ENCODE peak calls at places on chromosomes 11 and 22, in ten cellular contexts. Q is stimulated activated CD4-positive, alpha-beta T cell treated with anti-CD3 and anti-CD28 coated beads, Interleukin-2, amount 100 ng/mL, for 4 hours; Y is neural progenitor cell; B is ACHN; O is activated CD8-positive, alpha-beta memory T cell treated with anti-CD3 and anti-CD28 coated beads, Interleukin-2, amount 50 U/mL, for 48 hours; X is endothelial cell; F is NCI-H226; L is fibroblast of mammary gland; E is NCI-H1092; I is osteocyte. M is an unnamed sample.
A peak's percentile ranks its signal among the peaks of the same experiment; 100 is the strongest.

GRCh38 chr11:18671246-18671645 is 27.3 kb upstream of the TMEM86A start:
- DNase-seq in Q (peak; percentile 33), Y (no peak), B (no peak), O (no peak), X (no peak), F (no peak), L (no peak), E (no peak), I (no peak), M (no peak)

GRCh38 chr11:3340025-3340424 is 38.9 kb downstream of the ZNF195 start:
- DNase-seq in Q (no peak), Y (no peak), B (peak; percentile 20), O (no peak), X (no peak), F (peak; percentile 72), L (peak; percentile 77), E (no peak), I (no peak), M (no peak)

GRCh38 chr22:37489994-37490393 is 3.8 kb upstream of the MFNG start:
- DNase-seq in Q (no peak), Y (no peak), B (no peak), O (no peak), X (no peak), F (no peak), L (no peak), E (no peak), I (no peak), M (no peak)

GRCh38 chr22:30089655-30089974 is 9.4 kb downstream of the HORMAD2 start:
- DNase-seq in Q (no peak), Y (no peak), B (no peak), O (no peak), X (no peak), F (no peak), L (no peak), E (no peak), I (no peak), M (no peak)

GRCh38 chr11:15761235-15761634 is 595.1 kb downstream of the SOX6 start:
- DNase-seq in Q (no peak), Y (no peak), B (no peak), O (no peak), X (no peak), F (no peak), L (no peak), E (no peak), I (no peak), M (no peak)

GRCh38 chr11:66882540-66882939 is 25.7 kb downstream of the LRFN4 start:
- DNase-seq in Q (no peak), Y (no peak), B (no peak), O (no peak), X (no peak), F (no peak), L (no peak), E (peak; percentile 78), I (no peak), M (no peak)

GRCh38 chr22:19407649-19408606 is 23.6 kb downstream of the HIRA start:
- DNase-seq in Q (no peak), Y (no peak), B (no peak), O (no peak), X (no peak), F (no peak), L (peak; percentile 67), E (no peak), I (no peak), M (no peak)

GRCh38 chr11:5288108-5288911 is 13.4 kb downstream of the OR51B4 start:
- DNase-seq in Q (no peak), Y (no peak), B (no peak), O (no peak), X (no peak), F (peak; percentile 81), L (peak; percentile 12), E (no peak), I (no peak), M (no peak)

GRCh38 chr11:12517306-12517705 is 139.9 kb downstream of the PARVA start:
- DNase-seq in Q (no peak), Y (no peak), B (no peak), O (no peak), X (no peak), F (no peak), L (no peak), E (no peak), I (no peak), M (no peak)

GRCh38 chr11:1015826-1016565 is 20.5 kb downstream of the MUC6 start:
- DNase-seq in Q (no peak), Y (no peak), B (no peak), O (no peak), X (no peak), F (no peak), L (no peak), E (no peak), I (no peak), M (no peak)

GRCh38 chr11:76626921-76627391 is 43.6 kb downstream of the LRRC32 start:
- DNase-seq in Q (no peak), Y (no peak), B (no peak), O (peak; percentile 88), X (peak; percentile 1), F (no peak), L (no peak), E (no peak), I (no peak), M (no peak)

GRCh38 chr11:11535611-11536010 is 86.2 kb downstream of the GALNT18 start:
- DNase-seq in Q (no peak), Y (no peak), B (no peak), O (no peak), X (peak; percentile 47), F (no peak), L (no peak), E (no peak), I (no peak), M (no peak)

GRCh38 chr11:105910095-105910715 is 111.8 kb downstream of the MSANTD4 start:
- DNase-seq in Q (no peak), Y (no peak), B (no peak), O (no peak), X (no peak), F (no peak), L (peak; percentile 38), E (no peak), I (no peak), M (no peak)

GRCh38 chr11:62004473-62004872 is 37.0 kb upstream of the FTH1 start:
- DNase-seq in Q (no peak), Y (no peak), B (no peak), O (no peak), X (no peak), F (peak; percentile 66), L (peak; percentile 90), E (no peak), I (no peak), M (no peak)

GRCh38 chr11:2573240-2574042 is 126.4 kb downstream of the KCNQ1OT1 start:
- DNase-seq in Q (no peak), Y (no peak), B (no peak), O (no peak), X (no peak), F (no peak), L (no peak), E (no peak), I (no peak), M (no peak)

GRCh38 chr11:76736773-76737495 is 46.2 kb upstream of the TSKU start:
- DNase-seq in Q (no peak), Y (no peak), B (no peak), O (no peak), X (no peak), F (no peak), L (no peak), E (no peak), I (no peak), M (no peak)

GRCh38 chr11:126317681-126318641 is 14.1 kb downstream of the DCPS start:
- DNase-seq in Q (no peak), Y (no peak), B (no peak), O (no peak), X (no peak), F (peak; percentile 44), L (peak; percentile 93), E (no peak), I (no peak), M (no peak)

GRCh38 chr11:110984147-110984546 is 261.4 kb upstream of the POU2AF2 start:
- DNase-seq in Q (no peak), Y (no peak), B (peak; percentile 72), O (no peak), X (no peak), F (peak; percentile 82), L (peak; percentile 60), E (no peak), I (no peak), M (no peak)